ENCODE peak calls at places on chromosomes 16 and 17, in six cellular contexts. N is effector CD4-positive, alpha-beta T cell; I is GM04504; O is breast epithelium; R is WERI-Rb-1; W is central memory CD4-positive, alpha-beta T cell. Q is an unnamed sample.

GRCh38 chr17:80295146-80295545 is 34.5 kb downstream of the RNF213 start:
- DNase-seq in I (no peak), N (no peak), O (no peak), R (no peak), W (no peak), Q (no peak)

GRCh38 chr17:8016632-8017424 is 14.4 kb downstream of the GUCY2D start:
- DNase-seq in W (peak), I (no peak), R (peak), O (no peak), N (peak), Q (no peak)

GRCh38 chr17:77423589-77424451 is 283.1 kb downstream of the SEC14L1 start:
- DNase-seq in I (peak), N (no peak), W (no peak), R (no peak), O (peak), Q (peak)

GRCh38 chr17:6027342-6028024 is 42.7 kb upstream of the WSCD1 start:
- DNase-seq in N (no peak), O (no peak), I (no peak), R (no peak), W (no peak), Q (no peak)

GRCh38 chr17:47895254-47895855 is 681 bp upstream of the SP2 start:
- DNase-seq in O (no peak), W (no peak), N (peak), R (peak), I (no peak), Q (no peak)

GRCh38 chr17:19301274-19301946 is 61.1 kb downstream of the B9D1 start:
- DNase-seq in N (no peak), R (no peak), W (no peak), I (no peak), O (no peak), Q (no peak)

GRCh38 chr17:69898606-69899005 is 176.4 kb upstream of the KCNJ16 start:
- DNase-seq in W (no peak), R (no peak), I (no peak), O (no peak), N (no peak), Q (no peak)

GRCh38 chr16:4481526-4481925 is 5.3 kb downstream of the HMOX2 start:
- DNase-seq in I (no peak), R (no peak), N (no peak), W (no peak), O (no peak), Q (no peak)

GRCh38 chr16:54424043-54424451 is 137.5 kb upstream of the IRX3 start:
- DNase-seq in O (no peak), N (no peak), R (no peak), W (no peak), I (no peak), Q (no peak)

GRCh38 chr16:66128363-66128725 is 238.1 kb upstream of the CDH5 start:
- DNase-seq in I (no peak), O (no peak), N (no peak), W (no peak), R (no peak), Q (no peak)

GRCh38 chr17:50209472-50210248 is 8.2 kb upstream of the COL1A1 start:
- DNase-seq in O (peak), N (no peak), I (peak), W (no peak), R (peak), Q (peak)